ENCODE peak calls at places on chromosomes 12 and 14, in six cellular contexts. C is hepatocyte, T is GM23338, S is H1, J is GM23248, R is PC-3. V is an unnamed sample.
A peak's percentile ranks its signal among the peaks of the same experiment; 100 is the strongest.

GRCh38 chr14:78022059-78022458 is 148.1 kb upstream of the NRXN3 start:
- DNase-seq in J (peak; percentile 78), R (peak; percentile 77), S (peak; percentile 68), T (peak; percentile 90), C (peak; percentile 71), V (peak; percentile 87)

GRCh38 chr12:124923906-124924734 is 9.7 kb upstream of the UBC start:
- DNase-seq in R (peak; percentile 83), C (no peak), T (peak; percentile 74), S (no peak), J (peak; percentile 88), V (peak; percentile 65)

GRCh38 chr12:42236017-42236416 is 2.0 kb downstream of the YAF2 start:
- DNase-seq in R (no peak), S (no peak), C (no peak), T (no peak), J (peak; percentile 30), V (no peak)

GRCh38 chr14:52333823-52334657 is 19.9 kb downstream of the PTGER2 start:
- DNase-seq in S (no peak), C (no peak), T (peak; percentile 27), J (peak; percentile 29), R (no peak), V (no peak)

GRCh38 chr12:132955094-132955932 is 793 bp downstream of the ZNF605 start:
- DNase-seq in S (no peak), J (peak; percentile 84), T (peak; percentile 52), C (peak; percentile 67), R (peak; percentile 69), V (peak; percentile 64)

GRCh38 chr12:131828671-131829350 is 618 bp downstream of the MMP17 start:
- DNase-seq in S (no peak), T (peak; percentile 62), C (peak; percentile 16), J (peak; percentile 59), R (peak; percentile 43), V (peak; percentile 30)

GRCh38 chr12:59620326-59620725 is 24.5 kb downstream of the SLC16A7 start:
- DNase-seq in C (no peak), T (no peak), S (no peak), R (peak; percentile 31), J (no peak), V (no peak)

GRCh38 chr12:48288387-48289268 is 62.1 kb downstream of the ZNF641 start:
- DNase-seq in C (no peak), S (no peak), R (peak; percentile 13), J (no peak), T (no peak), V (no peak)

GRCh38 chr12:32062841-32063240 is 43.8 kb upstream of the BICD1 start:
- DNase-seq in S (no peak), J (no peak), T (no peak), C (no peak), R (no peak), V (no peak)

GRCh38 chr14:92464156-92464555 is 49.4 kb upstream of the RIN3 start:
- DNase-seq in T (no peak), R (no peak), C (no peak), J (no peak), S (no peak), V (no peak)

GRCh38 chr12:87107270-87107669 is 851.1 kb upstream of the MGAT4C start:
- DNase-seq in R (no peak), S (peak; percentile 1), J (no peak), C (no peak), T (peak; percentile 16), V (no peak)

GRCh38 chr14:103232338-103232808 is 101.7 kb upstream of the EIF5 start:
- DNase-seq in R (no peak), T (no peak), C (no peak), J (no peak), S (no peak), V (peak; percentile 38)

GRCh38 chr14:24921903-24922302 is 128.0 kb downstream of the STXBP6 start:
- DNase-seq in R (no peak), J (peak; percentile 67), T (no peak), S (no peak), C (no peak), V (no peak)

GRCh38 chr12:26520154-26520553 is 312.8 kb downstream of the ITPR2 start:
- DNase-seq in T (no peak), S (no peak), C (no peak), J (no peak), R (peak; percentile 21), V (no peak)

GRCh38 chr14:64520699-64521098 is 16.1 kb downstream of the ZBTB1 start:
- DNase-seq in S (no peak), J (no peak), T (no peak), R (peak; percentile 76), C (no peak), V (no peak)

GRCh38 chr14:38339704-38340103 is 83.8 kb upstream of the CLEC14A start:
- DNase-seq in R (peak; percentile 17), T (no peak), S (no peak), J (peak; percentile 89), C (no peak), V (no peak)

GRCh38 chr14:72924332-72924731 is 1.9 kb upstream of the DCAF4 start:
- DNase-seq in J (no peak), R (peak; percentile 55), C (peak; percentile 51), T (no peak), S (no peak), V (no peak)

GRCh38 chr12:105107497-105108371 is at the start of gene WASHC4:
- DNase-seq in T (peak; percentile 96), R (peak; percentile 97), C (peak; percentile 97), S (peak; percentile 76), J (peak; percentile 98), V (peak; percentile 97)

GRCh38 chr14:56532546-56532945 is 47.1 kb upstream of the TMEM260 start:
- DNase-seq in R (no peak), T (no peak), C (no peak), S (no peak), J (no peak), V (no peak)

GRCh38 chr12:45669093-45669492 is 60.4 kb upstream of the ARID2 start:
- DNase-seq in J (no peak), T (no peak), R (no peak), S (no peak), C (no peak), V (no peak)

DNA sequence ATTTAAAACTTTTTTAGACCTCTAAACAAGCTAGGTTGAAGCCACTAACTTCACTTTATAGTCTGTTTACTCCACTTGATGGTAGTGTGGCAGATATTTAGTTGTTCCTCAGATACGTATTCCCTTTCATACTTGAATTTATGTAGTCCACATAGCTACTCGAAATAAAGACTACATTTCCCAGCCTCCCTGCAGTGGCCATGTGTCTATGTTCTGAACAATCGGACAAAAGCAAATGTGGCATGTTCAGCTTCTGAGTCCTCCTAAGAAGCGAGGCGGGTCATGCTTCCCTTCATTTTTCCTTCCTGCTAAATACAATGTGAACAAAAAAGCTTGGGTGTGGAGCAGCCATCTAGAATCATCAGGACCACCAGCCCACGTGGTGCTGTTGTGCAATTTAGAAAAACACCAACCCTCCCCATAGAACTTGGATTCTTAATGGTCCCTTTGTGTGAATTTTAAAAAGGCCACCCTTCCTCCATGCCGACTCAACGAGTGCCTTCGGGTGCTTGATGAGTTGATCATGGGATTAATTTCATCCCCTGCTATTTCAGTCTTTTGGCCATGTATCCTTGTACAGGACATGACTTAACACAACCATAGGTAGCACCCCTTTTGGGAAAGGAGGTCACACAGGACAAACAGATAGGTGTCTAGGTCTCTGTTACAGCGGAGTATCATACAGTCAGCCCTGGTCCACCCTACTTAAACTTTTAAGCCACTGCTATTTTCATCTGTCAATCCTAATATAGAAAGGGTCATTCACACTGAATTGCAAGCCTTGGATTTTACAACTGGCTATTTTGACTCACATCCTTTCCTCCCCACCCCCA is 60.7 kb downstream of the ZFC3H1 start:
- DNase-seq in R (no peak), J (no peak), S (no peak), T (no peak), C (no peak), V (no peak)
- TF ChIP-seq EZH2 in R (no peak), J (no peak), S (no peak), T (no peak), C (no peak), V (no peak)

DNA sequence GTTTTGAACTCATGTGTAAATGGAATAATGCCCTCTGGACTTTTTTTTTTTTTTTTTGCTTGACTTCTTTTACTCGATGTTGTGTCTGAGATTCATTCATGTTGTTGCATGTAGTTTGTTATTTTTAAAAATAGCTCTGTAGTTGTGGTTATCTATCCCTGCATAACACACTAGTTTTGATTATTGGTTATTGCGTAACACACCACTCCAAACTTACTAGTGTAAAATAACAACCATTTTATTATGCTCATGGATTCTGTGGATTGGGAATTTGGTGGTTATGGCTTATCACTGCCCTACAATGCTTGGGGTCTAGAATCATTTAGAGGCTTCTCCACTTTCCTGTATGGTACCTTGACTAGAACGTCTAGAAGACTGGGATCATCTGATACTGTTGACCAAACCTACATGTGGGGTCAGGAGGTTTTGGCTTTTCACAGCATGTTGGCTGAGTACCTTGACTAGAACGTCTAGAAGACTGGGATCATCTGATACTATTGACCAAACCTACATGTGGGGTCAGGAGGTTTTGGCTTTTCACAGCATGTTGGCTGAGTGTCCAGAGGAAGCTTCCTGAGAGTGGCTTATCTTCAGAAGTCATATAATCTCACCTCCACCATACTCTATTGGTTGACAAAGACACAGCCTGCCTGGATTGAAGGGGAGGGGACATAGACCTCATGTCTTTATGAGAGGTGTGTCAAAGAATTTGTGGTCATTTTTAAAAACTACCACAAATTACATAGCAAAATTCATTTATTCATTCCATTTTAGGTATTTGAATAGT is 11.6 kb downstream of the VRK1 start:
- DNase-seq in R (no peak), J (no peak), C (no peak), T (no peak), S (no peak), V (no peak)
- H3K4me1 ChIP-seq in R (peaks cover 27% of the 10 kb centered on the region), J (peaks cover 9% of the 10 kb centered on the region), C (no peaks in the 10 kb centered on the region), T (peaks cover 10% of the 10 kb centered on the region), S (no peaks in the 10 kb centered on the region), V (no peaks in the 10 kb centered on the region)

GRCh38 chr12:121812320-121812871 is 8.6 kb downstream of the SETD1B start:
- DNase-seq in J (peak; percentile 87), S (no peak), R (peak; percentile 69), C (peak; percentile 87), T (peak; percentile 89), V (peak; percentile 88)

GRCh38 chr12:121813951-121814350 is 10.1 kb downstream of the SETD1B start:
- DNase-seq in T (no peak), J (no peak), R (no peak), C (no peak), S (no peak), V (no peak)

GRCh38 chr12:121812921-121813896 is 9.4 kb downstream of the SETD1B start:
- DNase-seq in S (no peak), C (no peak), J (peak; percentile 63), T (no peak), R (no peak), V (no peak)

GRCh38 chr12:121815221-121815620 is 11.4 kb downstream of the SETD1B start:
- DNase-seq in C (no peak), T (no peak), J (no peak), S (no peak), R (no peak), V (no peak)

GRCh38 chr12:121814429-121815119 is 10.8 kb downstream of the SETD1B start:
- DNase-seq in R (no peak), J (no peak), C (no peak), S (no peak), T (no peak), V (no peak)
- H3K79me2 ChIP-seq in R (peaks cover 55% of the 10 kb centered on the region), J (peaks cover 91% of the 10 kb centered on the region), C (peaks cover 61% of the 10 kb centered on the region), S (peaks cover 28% of the 10 kb centered on the region), T (peaks cover 26% of the 10 kb centered on the region), V (peaks cover 49% of the 10 kb centered on the region)

DNA sequence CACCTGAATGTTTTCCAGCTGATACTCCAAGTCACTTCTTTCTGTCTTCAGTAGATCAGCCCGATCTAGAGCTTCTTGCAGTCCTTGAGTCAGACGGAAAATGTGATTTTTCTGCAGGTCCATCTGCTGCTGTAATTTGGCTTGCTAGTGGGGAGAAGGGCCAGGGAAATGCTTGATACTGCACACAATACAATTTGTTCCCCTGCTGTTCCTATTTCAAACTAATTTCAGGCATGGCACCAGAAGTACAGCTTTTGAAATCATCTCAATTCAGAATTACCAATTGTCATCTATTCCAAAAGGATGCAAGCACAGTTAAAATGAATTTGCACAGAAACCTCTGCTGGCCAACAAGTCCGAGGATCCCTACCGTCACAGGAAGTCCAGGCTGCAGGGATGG is 53.4 kb downstream of the PRKAB1 start:
- DNase-seq in J (no peak), S (no peak), C (no peak), R (no peak), T (no peak), V (no peak)
- TF ChIP-seq EZH2 in J (no peak), S (no peak), C (no peak), R (no peak), T (no peak), V (no peak)

V was measured in neural progenitor cell.